ENCODE peak calls at places on chromosomes 3 and 15, in four cellular contexts. A, Y, Z and P are unnamed samples.

GRCh38 chr3:132898131-132898530 is 140.1 kb upstream of the TMEM108 start:
- DNase-seq in A (no peak), Z (no peak), Y (no peak), P (no peak)

GRCh38 chr3:184474907-184475306 is 86.7 kb upstream of the EPHB3 start:
- DNase-seq in Y (no peak), A (no peak), Z (no peak), P (no peak)

GRCh38 chr15:48963524-48964113 is at the start of gene SHC4:
- DNase-seq in A (peak; percentile 84), Z (peak; percentile 44), Y (peak; percentile 64), P (peak; percentile 34)

GRCh38 chr15:99197861-99198260 is 51.5 kb downstream of the TTC23 start:
- DNase-seq in Y (no peak), A (no peak), Z (no peak), P (no peak)

GRCh38 chr3:70824785-70825184 is 512.3 kb upstream of the MDFIC2 start:
- DNase-seq in Y (peak; percentile 34), A (peak; percentile 3), Z (no peak), P (no peak)

GRCh38 chr3:194194051-194194756 is 58.3 kb downstream of the HES1 start:
- DNase-seq in Y (no peak), A (peak; percentile 68), Z (no peak), P (no peak)

GRCh38 chr3:24981309-24981708 is 446.8 kb upstream of the RARB start:
- DNase-seq in Z (no peak), A (no peak), Y (no peak), P (no peak)

GRCh38 chr3:160027541-160028195 is 39.0 kb downstream of the IL12A start:
- DNase-seq in Y (no peak), Z (no peak), A (no peak), P (no peak)

GRCh38 chr3:159762981-159763465 is 225.6 kb upstream of the IL12A start:
- DNase-seq in Y (peak; percentile 36), A (peak; percentile 49), Z (peak; percentile 32), P (peak; percentile 55)

GRCh38 chr3:14716593-14716992 is 41.7 kb downstream of the C3orf20 start:
- DNase-seq in Z (no peak), Y (no peak), A (no peak), P (no peak)

GRCh38 chr15:23014394-23015000 is 24.9 kb downstream of the TUBGCP5 start:
- DNase-seq in A (no peak), Z (no peak), Y (no peak), P (no peak)

GRCh38 chr3:10964537-10965167 is 27.9 kb upstream of the SLC6A1 start:
- DNase-seq in Z (no peak), Y (no peak), A (no peak), P (peak; percentile 34)

GRCh38 chr15:45187894-45188830 is at the start of gene SHF:
- DNase-seq in Z (peak; percentile 65), Y (peak; percentile 61), A (peak; percentile 62), P (peak; percentile 71)

GRCh38 chr3:143644370-143645089 is 203.7 kb downstream of the SLC9A9 start:
- DNase-seq in A (peak; percentile 78), Z (peak; percentile 51), Y (peak; percentile 57), P (peak; percentile 65)

GRCh38 chr3:151268267-151269235 is 9.8 kb downstream of the P2RY14 start:
- DNase-seq in Y (no peak), A (no peak), Z (no peak), P (peak; percentile 23)

GRCh38 chr15:75008249-75009017 is 13.1 kb downstream of the SCAMP5 start:
- DNase-seq in Y (no peak), Z (no peak), A (no peak), P (no peak)

GRCh38 chr3:146322216-146322615 is 71.3 kb upstream of the PLSCR4 start:
- DNase-seq in A (no peak), Z (no peak), Y (no peak), P (no peak)

GRCh38 chr3:53046171-53047170 is 598 bp upstream of the SFMBT1 start:
- DNase-seq in Y (peak; percentile 68), Z (peak; percentile 53), A (peak; percentile 53), P (peak; percentile 76)

GRCh38 chr15:60720084-60720483 is 241.1 kb upstream of the ICE2 start:
- DNase-seq in Y (no peak), A (no peak), Z (no peak), P (no peak)

GRCh38 chr3:43620953-43621405 is 832 bp downstream of the ANO10 start:
- DNase-seq in Z (no peak), A (no peak), Y (no peak), P (no peak)

GRCh38 chr3:65483475-65483874 is 555.2 kb downstream of the MAGI1 start:
- DNase-seq in Z (peak; percentile 81), A (peak; percentile 88), Y (peak; percentile 77), P (peak; percentile 50)

GRCh38 chr15:27973886-27974285 is 125.2 kb downstream of the OCA2 start:
- DNase-seq in Y (no peak), Z (no peak), A (no peak), P (no peak)

GRCh38 chr3:119181765-119182164 is 8.4 kb downstream of the UPK1B start:
- DNase-seq in Y (no peak), Z (peak; percentile 53), A (no peak), P (no peak)

GRCh38 chr3:112364291-112364690 is 31.3 kb downstream of the CD200 start:
- DNase-seq in A (no peak), Y (no peak), Z (no peak), P (no peak)

GRCh38 chr3:113626513-113627371 is 69.7 kb downstream of the USF3 start:
- DNase-seq in Z (peak; percentile 44), Y (peak; percentile 70), A (peak; percentile 51), P (peak; percentile 57)

GRCh38 chr3:63910873-63911272 is 1.3 kb downstream of the SCAANT1 start:
- DNase-seq in Y (no peak), A (no peak), Z (no peak), P (no peak)

GRCh38 chr3:154018100-154018696 is 103.0 kb upstream of the ARHGEF26 start:
- DNase-seq in A (peak; percentile 6), Y (peak; percentile 11), Z (peak; percentile 48), P (peak; percentile 19)

GRCh38 chr3:30835667-30836066 is 58.8 kb downstream of the GADL1 start:
- DNase-seq in Z (no peak), A (no peak), Y (no peak), P (no peak)

GRCh38 chr3:31268868-31269267 is 263.9 kb upstream of the STT3B start:
- DNase-seq in Y (no peak), Z (no peak), A (no peak), P (no peak)

GRCh38 chr15:75650908-75651809 is 3.4 kb downstream of the SNX33 start:
- DNase-seq in A (peak; percentile 66), Y (peak; percentile 89), Z (peak; percentile 44), P (peak; percentile 48)

GRCh38 chr3:10281951-10282350 is 10.8 kb downstream of the GHRL start:
- DNase-seq in Y (no peak), A (no peak), Z (no peak), P (no peak)

GRCh38 chr15:68818088-68818670 is 2.5 kb downstream of the ANP32A start:
- DNase-seq in Z (peak; percentile 65), A (peak; percentile 70), Y (peak; percentile 72), P (peak; percentile 69)

GRCh38 chr15:68816158-68816557 is 4.5 kb downstream of the ANP32A start:
- DNase-seq in A (no peak), Y (no peak), Z (no peak), P (no peak)

GRCh38 chr15:68815598-68815997 is 5.1 kb downstream of the ANP32A start:
- DNase-seq in Z (no peak), A (no peak), Y (no peak), P (no peak)

GRCh38 chr15:68817304-68818087 is 3.2 kb downstream of the ANP32A start:
- DNase-seq in A (peak; percentile 73), Y (peak; percentile 78), Z (peak; percentile 81), P (peak; percentile 79)

GRCh38 chr15:68816795-68817303 is 3.8 kb downstream of the ANP32A start:
- DNase-seq in A (peak; percentile 32), Y (peak; percentile 49), Z (no peak), P (peak; percentile 55)
- H3K27ac ChIP-seq in A (peak overlapping the region; percentile 100), Y (peak overlapping the region; percentile 100), Z (peak overlapping the region; percentile 98), P (peak overlapping the region; percentile 97)

GRCh38 chr3:13479582-13480339 is at the start of gene HDAC11:
- DNase-seq in Y (peak; percentile 99), Z (peak; percentile 99), A (peak; percentile 99), P (peak; percentile 99)
- TF ChIP-seq POLR2A in Y (peak; percentile 96), Z (no peak), A (peak; percentile 85), P (peak; percentile 93)

DNA sequence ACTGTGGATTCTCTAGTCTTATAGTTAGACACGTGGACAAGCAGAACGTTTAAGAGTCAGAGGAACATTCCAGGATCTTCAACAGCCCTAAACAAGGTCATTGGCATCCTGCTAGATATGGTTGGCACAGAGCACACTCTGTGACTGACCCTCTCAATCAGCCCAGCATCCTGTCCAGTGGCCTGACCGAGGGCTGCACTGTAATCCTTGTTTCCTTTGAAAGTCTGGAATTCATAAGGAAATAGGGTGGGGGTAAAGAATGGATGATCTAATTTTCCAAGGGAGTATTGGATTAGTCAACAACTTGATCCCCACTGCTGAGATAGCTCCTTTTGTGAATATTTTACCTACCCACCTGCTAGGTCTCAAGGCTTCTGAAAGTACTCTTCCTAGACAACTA is 94.5 kb upstream of the DLG1 start:
- DNase-seq in A (no peak), Y (no peak), Z (no peak), P (no peak)
- TF ChIP-seq CTCF in A (no peak), Y (no peak), Z (no peak), P (no peak)

GRCh38 chr15:39789736-39790135 is 7.1 kb upstream of the FSIP1 start:
- DNase-seq in Z (no peak), Y (no peak), A (no peak), P (no peak)

GRCh38 chr15:39786444-39787056 is 3.9 kb upstream of the FSIP1 start:
- DNase-seq in Z (no peak), Y (no peak), A (no peak), P (no peak)

GRCh38 chr15:39787479-39787878 is 4.8 kb upstream of the FSIP1 start:
- DNase-seq in Y (no peak), A (no peak), Z (no peak), P (no peak)

GRCh38 chr15:39788800-39789565 is 6.3 kb upstream of the FSIP1 start:
- DNase-seq in Z (no peak), Y (no peak), A (no peak), P (no peak)

GRCh38 chr15:39788108-39788507 is 5.5 kb upstream of the FSIP1 start:
- DNase-seq in Z (no peak), Y (no peak), A (no peak), P (no peak)
- H3K27ac ChIP-seq in Z (no peak overlapping the region), Y (no peak overlapping the region), A (no peak overlapping the region), P (no peak overlapping the region)

DNA sequence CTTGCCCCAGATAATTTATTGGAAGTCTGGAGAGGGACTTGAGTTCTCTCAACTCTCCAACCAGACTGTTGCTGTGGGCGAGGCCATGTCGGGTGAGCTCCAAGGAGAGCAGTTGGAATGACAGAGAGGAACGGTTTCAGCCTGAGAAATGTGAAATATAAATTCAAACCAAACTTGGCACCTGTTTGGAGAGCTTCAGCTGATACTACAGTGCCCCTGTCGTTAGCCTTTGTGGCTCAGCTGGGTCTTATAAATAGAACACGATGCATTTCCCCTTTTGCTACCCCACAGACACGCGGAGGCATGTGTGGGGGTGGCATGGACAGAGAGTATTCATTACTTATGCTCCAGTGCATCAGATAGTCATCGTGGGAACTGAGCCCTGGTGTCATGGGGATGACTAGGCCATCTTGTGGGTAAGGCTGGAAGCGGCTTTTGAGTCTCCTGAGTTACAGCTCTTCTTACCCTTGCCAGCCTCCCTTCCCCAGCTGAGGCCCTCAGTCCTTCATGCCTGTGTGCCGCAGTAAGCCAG is 15.6 kb downstream of the SMAD3 start:
- DNase-seq in Z (no peak), Y (no peak), A (peak; percentile 33), P (no peak)
- TF ChIP-seq POLR2A in Z (no peak), Y (no peak), A (no peak), P (no peak)